ENCODE peak calls at places on chromosome 18, in six cellular contexts. T is HepG2, M is SK-N-SH, V is GM12878, U is K562, Y is H1. W is an unnamed sample.

GRCh38 chr18:48330016-48330991 is 78.9 kb downstream of the ZBTB7C start:
- DNase-seq in T (no peak), M (no peak), V (no peak), U (no peak), Y (no peak), W (no peak)

GRCh38 chr18:46899274-46899948 is 17.9 kb downstream of the PIAS2 start:
- DNase-seq in T (no peak), M (no peak), V (no peak), U (no peak), Y (peak), W (no peak)

GRCh38 chr18:9838144-9838877 is 47.5 kb upstream of the TXNDC2 start:
- DNase-seq in T (no peak), M (no peak), V (no peak), U (no peak), Y (peak), W (no peak)

GRCh38 chr18:11323359-11323819 is 174.0 kb upstream of the PIEZO2 start:
- DNase-seq in T (peak), M (no peak), V (no peak), U (no peak), Y (no peak), W (no peak)

GRCh38 chr18:54222922-54223567 is 1.4 kb downstream of the MBD2 start:
- DNase-seq in T (peak), M (no peak), V (peak), U (no peak), Y (no peak), W (no peak)

GRCh38 chr18:36078751-36079529 is 11.6 kb upstream of the RPRD1A start:
- DNase-seq in T (peak), M (no peak), V (no peak), U (no peak), Y (no peak), W (no peak)

GRCh38 chr18:70234667-70235459 is 29.4 kb upstream of the RTTN start:
- DNase-seq in T (no peak), M (no peak), V (no peak), U (no peak), Y (no peak), W (no peak)

GRCh38 chr18:48254077-48254602 is 155.0 kb downstream of the ZBTB7C start:
- DNase-seq in T (no peak), M (no peak), V (no peak), U (no peak), Y (no peak), W (no peak)

GRCh38 chr18:11872479-11873136 is 21.4 kb downstream of the CHMP1B start:
- DNase-seq in T (peak), M (no peak), V (no peak), U (peak), Y (no peak), W (peak)

GRCh38 chr18:24704921-24705620 is 244.6 kb downstream of the HRH4 start:
- DNase-seq in T (no peak), M (no peak), V (no peak), U (no peak), Y (no peak), W (no peak)

GRCh38 chr18:3395466-3395865 is 54.5 kb upstream of the TGIF1 start:
- DNase-seq in T (no peak), M (no peak), V (no peak), U (no peak), Y (no peak), W (no peak)

GRCh38 chr18:3397786-3398185 is 52.2 kb upstream of the TGIF1 start:
- DNase-seq in T (no peak), M (no peak), V (no peak), U (no peak), Y (no peak), W (no peak)

GRCh38 chr18:3400567-3401296 is 49.2 kb upstream of the TGIF1 start:
- DNase-seq in T (no peak), M (no peak), V (no peak), U (no peak), Y (no peak), W (peak)

GRCh38 chr18:3394648-3395047 is 55.3 kb upstream of the TGIF1 start:
- DNase-seq in T (no peak), M (no peak), V (no peak), U (no peak), Y (no peak), W (no peak)

GRCh38 chr18:3397031-3397750 is 52.8 kb upstream of the TGIF1 start:
- DNase-seq in T (no peak), M (no peak), V (no peak), U (no peak), Y (no peak), W (no peak)
- TF ChIP-seq GABPA in T (no peak), M (no peak), V (no peak), U (no peak), Y (no peak), W (no peak)

DNA sequence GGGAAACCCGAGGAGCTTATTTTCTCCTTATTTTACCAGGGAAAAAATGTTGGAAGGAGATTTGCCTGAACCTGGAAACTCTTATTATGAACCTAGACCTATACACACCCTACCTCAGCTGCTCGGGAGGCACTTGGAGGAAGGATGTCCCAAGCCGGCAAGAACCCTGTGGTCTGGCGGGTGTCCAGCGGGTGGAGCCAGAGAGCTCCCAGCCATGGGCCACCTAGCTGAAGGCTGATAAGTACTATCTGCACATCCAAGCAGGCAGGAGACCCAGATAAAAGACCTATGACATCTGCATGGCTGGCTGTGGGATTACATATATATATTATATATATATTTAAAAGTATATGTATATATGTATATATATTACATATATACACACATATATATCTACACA is 1.1 kb upstream of the SLC14A1 start:
- DNase-seq in T (peak), M (peak), V (peak), U (peak), Y (peak), W (peak)
- TF ChIP-seq CTCF in T (peak), M (peak), V (peak), U (peak), Y (peak), W (peak)

GRCh38 chr18:79466591-79466990 is 70.9 kb downstream of the NFATC1 start:
- DNase-seq in T (no peak), M (no peak), V (no peak), U (no peak), Y (no peak), W (no peak)
- TF ChIP-seq POLR2AphosphoS5 in T (no peak), M (no peak), V (no peak), U (no peak), Y (no peak), W (no peak)

GRCh38 chr18:55491606-55492005 is 96.4 kb downstream of the TCF4 start:
- DNase-seq in T (no peak), M (no peak), V (no peak), U (no peak), Y (no peak), W (no peak)
- TF ChIP-seq GABPA in T (no peak), M (no peak), V (no peak), U (no peak), Y (no peak), W (no peak)

DNA sequence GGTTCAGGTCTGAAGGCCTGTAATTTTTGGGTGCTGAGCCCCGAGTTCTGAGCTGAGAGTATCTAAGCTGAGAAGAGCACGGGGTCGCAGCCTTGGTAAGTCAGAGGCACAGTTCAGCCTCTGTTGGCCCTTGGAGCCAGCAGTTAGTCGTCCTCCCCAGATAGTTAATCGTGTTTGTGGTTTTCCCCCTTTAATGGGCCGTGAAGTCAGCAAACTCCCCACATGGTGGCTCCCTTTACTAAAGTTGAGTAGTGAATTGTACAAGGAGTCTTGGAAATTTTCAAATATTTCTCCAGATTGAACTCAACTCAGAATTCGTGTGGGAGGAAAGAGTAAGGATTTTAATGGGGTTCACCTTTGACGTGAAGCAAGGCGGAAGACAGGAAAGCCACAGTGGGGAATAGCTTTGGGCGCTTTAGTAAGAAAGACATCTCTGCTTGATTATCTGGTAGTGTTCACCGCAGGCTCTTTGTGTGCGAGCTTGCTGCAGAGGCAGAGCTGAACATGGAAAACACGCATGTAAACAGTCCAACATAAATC is 2.4 kb upstream of the ADCYAP1 start:
- DNase-seq in T (no peak), M (no peak), V (no peak), U (no peak), Y (no peak), W (no peak)
- TF ChIP-seq CTCF in T (peak), M (no peak), V (no peak), U (peak), Y (no peak), W (no peak)

DNA sequence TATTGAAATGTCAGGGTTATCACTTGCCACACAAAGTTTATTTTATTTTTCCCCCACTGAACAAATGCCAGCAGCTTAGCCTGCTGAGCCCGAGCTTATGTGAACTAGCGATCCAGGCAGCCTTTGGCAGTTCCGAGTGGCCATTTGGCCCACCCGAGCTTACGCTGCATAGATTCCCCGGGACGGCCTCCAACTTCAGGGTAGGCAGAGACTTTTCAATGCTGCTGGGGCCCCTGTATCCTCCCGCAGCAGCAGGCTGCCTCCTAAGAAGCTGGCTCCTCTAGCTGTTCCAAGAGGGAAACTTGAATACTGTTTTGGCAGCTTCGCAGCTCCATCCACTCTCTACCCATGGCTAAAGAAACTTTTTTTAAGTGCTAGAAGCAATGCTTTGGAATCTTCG is 295.2 kb downstream of the SS18 start:
- DNase-seq in T (no peak), M (no peak), V (no peak), U (no peak), Y (no peak), W (no peak)
- TF ChIP-seq POLR2AphosphoS5 in T (no peak), M (no peak), V (no peak), U (no peak), Y (no peak), W (no peak)

DNA sequence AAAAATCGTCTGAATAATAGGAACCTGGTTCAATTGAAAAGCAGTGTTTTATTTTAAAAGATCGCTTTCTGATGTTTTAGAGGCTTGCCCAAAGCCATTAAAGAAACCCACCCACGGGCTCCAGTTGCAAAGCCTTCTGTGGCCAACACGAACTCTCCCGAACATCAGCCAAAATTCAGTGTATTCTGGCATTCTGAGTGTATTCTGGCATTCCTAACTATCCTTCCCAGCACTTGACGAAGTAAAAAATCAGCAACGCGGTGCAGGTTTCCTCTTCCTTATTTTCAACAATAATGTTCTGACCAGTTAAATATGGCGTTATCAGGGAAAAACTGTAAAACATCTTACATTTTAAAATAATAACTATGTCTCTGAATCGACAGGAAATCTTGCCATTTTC is 44.6 kb downstream of the ZNF516 start:
- DNase-seq in T (no peak), M (no peak), V (no peak), U (no peak), Y (no peak), W (no peak)
- TF ChIP-seq GABPA in T (no peak), M (no peak), V (no peak), U (no peak), Y (no peak), W (peak)